ENCODE peak calls at places on chromosomes 4 and X, in seven cellular contexts. F, X, P, O, D, R and Y are unnamed samples.

GRCh38 chr4:174365018-174365587 is 81.4 kb downstream of the CEP44 start:
- DNase-seq in F (no peak), X (peak; percentile 23), P (peak; percentile 64), O (no peak), D (no peak), R (no peak), Y (no peak)

GRCh38 chr4:142824368-142824767 is 21.7 kb downstream of the INPP4B start:
- DNase-seq in F (no peak), X (no peak), P (peak; percentile 68), O (no peak), D (no peak), R (no peak), Y (no peak)

GRCh38 chr4:146976145-146976544 is 30.5 kb upstream of the TTC29 start:
- DNase-seq in F (no peak), X (no peak), P (no peak), O (no peak), D (no peak), R (no peak), Y (no peak)

GRCh38 chrX:130645955-130646583 is 244.3 kb downstream of the RBMX2 start:
- DNase-seq in F (no peak), X (no peak), P (no peak), O (peak; percentile 18), D (no peak), R (no peak), Y (no peak)

GRCh38 chr4:156949373-156949814 is 22.2 kb downstream of the PDGFC start:
- DNase-seq in F (no peak), X (no peak), P (peak; percentile 81), O (no peak), D (no peak), R (no peak), Y (no peak)

GRCh38 chrX:132071260-132071659 is 48.2 kb downstream of the STK26 start:
- DNase-seq in F (no peak), X (peak; percentile 10), P (peak; percentile 26), O (no peak), D (no peak), R (no peak), Y (no peak)

GRCh38 chr4:146510942-146511341 is 10.8 kb downstream of the SLC10A7 start:
- DNase-seq in F (no peak), X (no peak), P (no peak), O (no peak), D (no peak), R (no peak), Y (no peak)

GRCh38 chrX:65522739-65523372 is 11.7 kb downstream of the LAS1L start:
- DNase-seq in F (no peak), X (no peak), P (peak; percentile 62), O (no peak), D (no peak), R (no peak), Y (no peak)

GRCh38 chr4:182555997-182556418 is 312.8 kb downstream of the TENM3 start:
- DNase-seq in F (no peak), X (no peak), P (peak; percentile 50), O (no peak), D (no peak), R (peak; percentile 18), Y (no peak)

GRCh38 chr4:72977936-72978485 is 91.5 kb downstream of the COX18 start:
- DNase-seq in F (no peak), X (no peak), P (no peak), O (no peak), D (no peak), R (no peak), Y (no peak)

GRCh38 chrX:17814557-17814956 is 46.5 kb downstream of the RAI2 start:
- DNase-seq in F (no peak), X (no peak), P (peak; percentile 60), O (no peak), D (no peak), R (no peak), Y (no peak)

GRCh38 chrX:137354851-137355250 is 211.1 kb upstream of the ZIC3 start:
- DNase-seq in F (no peak), X (no peak), P (no peak), O (no peak), D (no peak), R (no peak), Y (no peak)

GRCh38 chr4:64407000-64407399 is 2.2 kb downstream of the TECRL start:
- DNase-seq in F (no peak), X (no peak), P (no peak), O (no peak), D (no peak), R (no peak), Y (no peak)

GRCh38 chr4:4854649-4855292 is 4.7 kb upstream of the MSX1 start:
- DNase-seq in F (peak; percentile 31), X (peak; percentile 46), P (no peak), O (no peak), D (no peak), R (no peak), Y (no peak)

GRCh38 chr4:182604161-182604591 is 313.0 kb downstream of the DCTD start:
- DNase-seq in F (no peak), X (no peak), P (peak; percentile 30), O (no peak), D (no peak), R (no peak), Y (no peak)

GRCh38 chr4:53640576-53641459 is 49.5 kb upstream of the LNX1 start:
- DNase-seq in F (no peak), X (no peak), P (no peak), O (no peak), D (no peak), R (no peak), Y (peak; percentile 34)

GRCh38 chrX:136572030-136572429 is 40.0 kb downstream of the VGLL1 start:
- DNase-seq in F (no peak), X (no peak), P (peak; percentile 16), O (no peak), D (no peak), R (no peak), Y (no peak)

GRCh38 chr4:164402554-164402953 is 351.4 kb upstream of the SMIM31 start:
- DNase-seq in F (no peak), X (no peak), P (no peak), O (no peak), D (no peak), R (no peak), Y (no peak)

GRCh38 chr4:97593248-97593647 is 550.0 kb downstream of the STPG2 start:
- DNase-seq in F (peak; percentile 17), X (peak; percentile 0), P (no peak), O (no peak), D (no peak), R (no peak), Y (no peak)

GRCh38 chr4:55635760-55636621 is at the start of gene NMU:
- DNase-seq in F (peak; percentile 31), X (peak; percentile 87), P (peak; percentile 45), O (peak; percentile 57), D (no peak), R (no peak), Y (peak; percentile 74)

GRCh38 chrX:103831342-103831802 is 685 bp downstream of the RAB9B start:
- DNase-seq in F (no peak), X (peak; percentile 16), P (peak; percentile 70), O (no peak), D (no peak), R (no peak), Y (no peak)

GRCh38 chr4:108738307-108738706 is 24.5 kb downstream of the ETNPPL start:
- DNase-seq in F (no peak), X (no peak), P (peak; percentile 51), O (no peak), D (no peak), R (no peak), Y (no peak)

GRCh38 chr4:124409044-124409443 is 303.5 kb downstream of the ANKRD50 start:
- DNase-seq in F (no peak), X (no peak), P (peak; percentile 64), O (no peak), D (no peak), R (no peak), Y (no peak)

DNA sequence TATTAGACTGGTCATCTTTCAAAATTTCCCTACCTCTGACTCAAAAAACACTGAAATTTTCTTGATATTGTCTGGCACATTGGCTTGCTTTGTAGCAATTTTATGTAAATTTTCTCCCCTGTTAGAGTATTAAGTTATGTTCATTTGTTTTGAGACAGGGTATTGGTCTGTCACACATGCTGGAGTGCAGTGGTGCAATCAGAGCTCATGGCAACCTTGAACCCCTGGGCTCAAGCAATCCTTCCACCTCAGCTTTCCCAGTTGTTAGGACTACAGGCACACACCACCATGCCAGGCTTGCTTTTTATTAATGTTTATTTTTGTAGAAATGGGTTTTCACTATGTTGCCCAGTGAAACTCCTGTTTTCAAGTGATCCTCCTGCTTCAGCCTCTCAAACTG is 17.5 kb downstream of the FABP2 start:
- DNase-seq in F (no peak), X (no peak), P (no peak), O (no peak), D (no peak), R (no peak), Y (no peak)
- H3K27ac ChIP-seq in F (no peak overlapping the region), X (no peak overlapping the region), P (no peak overlapping the region), O (no peak overlapping the region), D (no peak overlapping the region), R (no peak overlapping the region), Y (no peak overlapping the region)

DNA sequence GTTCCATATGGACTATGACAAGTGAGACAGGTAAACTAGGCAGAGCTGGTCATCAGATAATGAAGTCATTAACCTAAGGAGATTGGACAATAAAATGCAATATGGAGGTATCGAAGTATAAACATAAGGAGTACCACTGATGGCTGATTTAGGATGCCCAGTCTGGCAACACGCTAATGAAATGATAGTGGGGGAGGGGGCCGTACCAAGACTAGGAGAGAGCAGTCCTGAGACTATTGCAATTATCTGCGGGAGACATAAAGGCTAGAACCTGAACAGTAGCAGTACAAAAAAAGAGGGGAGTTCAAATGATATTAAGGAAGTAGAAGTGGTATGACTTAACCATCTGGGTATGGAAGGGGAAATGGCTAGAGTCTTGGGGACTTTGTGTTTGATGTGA is 2.3 kb downstream of the F9 start:
- DNase-seq in F (no peak), X (no peak), P (no peak), O (no peak), D (no peak), R (no peak), Y (no peak)
- H3K4me3 ChIP-seq in F (no peak overlapping the region), X (no peak overlapping the region), P (no peak overlapping the region), O (no peak overlapping the region), D (no peak overlapping the region), R (no peak overlapping the region), Y (no peak overlapping the region)

DNA sequence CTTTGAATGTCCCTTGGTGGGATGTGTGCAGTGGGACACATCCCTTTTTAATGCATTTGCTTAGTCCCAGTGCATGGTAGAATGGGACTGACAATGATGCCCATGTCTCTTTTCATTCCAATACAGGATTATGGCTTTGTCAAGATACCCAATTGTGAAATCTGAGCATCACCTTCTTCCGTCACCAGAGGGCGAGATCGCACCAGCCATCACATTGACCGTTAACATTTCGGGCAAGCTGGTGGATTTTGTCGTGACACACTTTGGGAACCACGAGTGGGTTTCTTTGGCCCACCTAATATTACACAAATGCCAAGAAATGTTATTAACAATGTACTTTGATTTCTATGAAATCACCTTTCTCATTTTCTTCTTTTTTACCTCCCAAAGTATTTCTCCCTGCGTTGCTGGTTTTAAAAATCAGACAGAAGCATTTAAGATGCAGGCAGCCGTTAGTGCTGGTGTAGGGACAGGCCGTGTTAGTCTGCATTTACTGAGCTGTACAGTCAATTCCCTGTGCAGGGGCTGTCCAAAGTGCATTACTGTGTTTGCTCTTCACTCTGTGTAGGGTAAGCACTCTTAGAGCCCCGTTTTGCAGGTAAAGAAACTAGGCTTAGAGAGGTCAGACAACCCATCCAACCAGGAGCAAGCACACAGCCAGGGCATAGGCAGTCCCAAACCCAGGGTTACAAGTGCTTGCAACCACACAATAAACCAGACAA is 46.5 kb downstream of the CWH43 start:
- DNase-seq in F (peak; percentile 37), X (peak; percentile 27), P (peak; percentile 36), O (peak; percentile 21), D (no peak), R (no peak), Y (no peak)
- H3K9me3 ChIP-seq in F (no peaks in the 10 kb centered on the region), X (no peaks in the 10 kb centered on the region), P (no peaks in the 10 kb centered on the region), O (no peaks in the 10 kb centered on the region), D (no peaks in the 10 kb centered on the region), R (no peaks in the 10 kb centered on the region), Y (no peaks in the 10 kb centered on the region)

GRCh38 chrX:145848857-145849256 is 31.2 kb downstream of the SLITRK2 start:
- DNase-seq in F (no peak), X (no peak), P (no peak), O (no peak), D (no peak), R (no peak), Y (no peak)
- H3K27ac ChIP-seq in F (no peak overlapping the region), X (no peak overlapping the region), P (no peak overlapping the region), O (no peak overlapping the region), D (no peak overlapping the region), R (no peak overlapping the region), Y (no peak overlapping the region)